ENCODE peak calls at places on chromosomes 1 and 21, in seven cellular contexts. One of them, this sample, is unnamed. For H3K9me3, the result is how much of the 10 kb centered on the place peaks cover.

GRCh38 chr1:13760340-13760739 is 60.4 kb downstream of the PRDM2 start:
- DNase-seq in tibial nerve: no peak
- DNase-seq in PC-3: no peak
- DNase-seq in colonic mucosa: no peak
- DNase-seq in heart right ventricle: no peak
- DNase-seq in HCT116: no peak
- DNase-seq in neural progenitor cell: no peak
- DNase-seq in this sample: no peak

GRCh38 chr1:26079960-26080814 is 12.8 kb upstream of the TRIM63 start:
- DNase-seq in tibial nerve: no peak
- DNase-seq in PC-3: no peak
- DNase-seq in colonic mucosa: no peak
- DNase-seq in heart right ventricle: no peak
- DNase-seq in HCT116: no peak
- DNase-seq in neural progenitor cell: no peak
- DNase-seq in this sample: no peak

GRCh38 chr1:2318294-2319278 is 72.8 kb downstream of the MORN1 start:
- DNase-seq in tibial nerve: no peak
- DNase-seq in PC-3: no peak
- DNase-seq in colonic mucosa: no peak
- DNase-seq in heart right ventricle: no peak
- DNase-seq in HCT116: no peak
- DNase-seq in neural progenitor cell: no peak
- DNase-seq in this sample: no peak

GRCh38 chr1:7861452-7861851 is 8.6 kb upstream of the UTS2 start:
- DNase-seq in tibial nerve: no peak
- DNase-seq in PC-3: no peak
- DNase-seq in colonic mucosa: no peak
- DNase-seq in heart right ventricle: no peak
- DNase-seq in HCT116: no peak
- DNase-seq in neural progenitor cell: no peak
- DNase-seq in this sample: no peak

GRCh38 chr1:240435996-240436566 is 175.9 kb downstream of the GREM2 start:
- DNase-seq in tibial nerve: no peak
- DNase-seq in PC-3: peak
- DNase-seq in colonic mucosa: no peak
- DNase-seq in heart right ventricle: no peak
- DNase-seq in HCT116: no peak
- DNase-seq in neural progenitor cell: no peak
- DNase-seq in this sample: no peak

GRCh38 chr1:157961805-157962762 is 31.4 kb upstream of the KIRREL1 start:
- DNase-seq in tibial nerve: no peak
- DNase-seq in PC-3: peak
- DNase-seq in colonic mucosa: no peak
- DNase-seq in heart right ventricle: no peak
- DNase-seq in HCT116: no peak
- DNase-seq in neural progenitor cell: no peak
- DNase-seq in this sample: peak

GRCh38 chr1:168709896-168710305 is 19.1 kb downstream of the DPT start:
- DNase-seq in tibial nerve: no peak
- DNase-seq in PC-3: peak
- DNase-seq in colonic mucosa: no peak
- DNase-seq in heart right ventricle: no peak
- DNase-seq in HCT116: peak
- DNase-seq in neural progenitor cell: no peak
- DNase-seq in this sample: peak

GRCh38 chr1:168672278-168672677 is 56.7 kb downstream of the DPT start:
- DNase-seq in tibial nerve: no peak
- DNase-seq in PC-3: no peak
- DNase-seq in colonic mucosa: no peak
- DNase-seq in heart right ventricle: no peak
- DNase-seq in HCT116: no peak
- DNase-seq in neural progenitor cell: no peak
- DNase-seq in this sample: no peak

GRCh38 chr1:40755052-40755451 is 28.5 kb upstream of the KCNQ4 start:
- DNase-seq in tibial nerve: peak
- DNase-seq in PC-3: no peak
- DNase-seq in colonic mucosa: no peak
- DNase-seq in heart right ventricle: no peak
- DNase-seq in HCT116: no peak
- DNase-seq in neural progenitor cell: no peak
- DNase-seq in this sample: no peak

GRCh38 chr1:97379387-97380075 is 541.3 kb downstream of the DPYD start:
- DNase-seq in tibial nerve: no peak
- DNase-seq in PC-3: no peak
- DNase-seq in colonic mucosa: no peak
- DNase-seq in heart right ventricle: no peak
- DNase-seq in HCT116: no peak
- DNase-seq in neural progenitor cell: no peak
- DNase-seq in this sample: no peak

GRCh38 chr1:215517441-215517891 is 49.6 kb upstream of the KCTD3 start:
- DNase-seq in tibial nerve: no peak
- DNase-seq in PC-3: peak
- DNase-seq in colonic mucosa: no peak
- DNase-seq in heart right ventricle: no peak
- DNase-seq in HCT116: peak
- DNase-seq in neural progenitor cell: peak
- DNase-seq in this sample: no peak

GRCh38 chr1:41261926-41262618 is 20.0 kb upstream of the SCMH1 start:
- DNase-seq in tibial nerve: no peak
- DNase-seq in PC-3: no peak
- DNase-seq in colonic mucosa: no peak
- DNase-seq in heart right ventricle: no peak
- DNase-seq in HCT116: no peak
- DNase-seq in neural progenitor cell: no peak
- DNase-seq in this sample: no peak

GRCh38 chr1:181661569-181661968 is 178.3 kb downstream of the CACNA1E start:
- DNase-seq in tibial nerve: no peak
- DNase-seq in PC-3: no peak
- DNase-seq in colonic mucosa: no peak
- DNase-seq in heart right ventricle: no peak
- DNase-seq in HCT116: no peak
- DNase-seq in neural progenitor cell: no peak
- DNase-seq in this sample: no peak

GRCh38 chr21:46222436-46223116 is 6.0 kb downstream of the LSS start:
- DNase-seq in tibial nerve: no peak
- DNase-seq in PC-3: no peak
- DNase-seq in colonic mucosa: no peak
- DNase-seq in heart right ventricle: no peak
- DNase-seq in HCT116: no peak
- DNase-seq in neural progenitor cell: no peak
- DNase-seq in this sample: no peak

GRCh38 chr1:154423303-154423987 is 18.3 kb downstream of the IL6R start:
- DNase-seq in tibial nerve: no peak
- DNase-seq in PC-3: peak
- DNase-seq in colonic mucosa: no peak
- DNase-seq in heart right ventricle: no peak
- DNase-seq in HCT116: no peak
- DNase-seq in neural progenitor cell: peak
- DNase-seq in this sample: no peak

GRCh38 chr1:52726265-52727113 is at the start of gene ZYG11B:
- DNase-seq in tibial nerve: peak
- DNase-seq in PC-3: peak
- DNase-seq in colonic mucosa: peak
- DNase-seq in heart right ventricle: peak
- DNase-seq in HCT116: peak
- DNase-seq in neural progenitor cell: peak
- DNase-seq in this sample: peak

GRCh38 chr1:15441247-15441646 is 3.0 kb downstream of the CTRC start:
- DNase-seq in tibial nerve: no peak
- DNase-seq in PC-3: no peak
- DNase-seq in colonic mucosa: no peak
- DNase-seq in heart right ventricle: no peak
- DNase-seq in HCT116: no peak
- DNase-seq in neural progenitor cell: no peak
- DNase-seq in this sample: no peak

GRCh38 chr1:33147997-33148314 is 33.9 kb downstream of the TRIM62 start:
- DNase-seq in tibial nerve: no peak
- DNase-seq in PC-3: peak
- DNase-seq in colonic mucosa: no peak
- DNase-seq in heart right ventricle: no peak
- DNase-seq in HCT116: peak
- DNase-seq in neural progenitor cell: peak
- DNase-seq in this sample: no peak

GRCh38 chr1:218616681-218617080 is 271.5 kb downstream of the TGFB2 start:
- DNase-seq in tibial nerve: no peak
- DNase-seq in PC-3: no peak
- DNase-seq in colonic mucosa: no peak
- DNase-seq in heart right ventricle: no peak
- DNase-seq in HCT116: no peak
- DNase-seq in neural progenitor cell: no peak
- DNase-seq in this sample: no peak

GRCh38 chr1:29912413-29912812 is 676.1 kb downstream of the PTPRU start:
- DNase-seq in tibial nerve: no peak
- DNase-seq in PC-3: peak
- DNase-seq in colonic mucosa: no peak
- DNase-seq in heart right ventricle: no peak
- DNase-seq in HCT116: peak
- DNase-seq in neural progenitor cell: no peak
- DNase-seq in this sample: no peak

GRCh38 chr1:226110249-226111108 is 48.0 kb downstream of the H3-3A start:
- DNase-seq in tibial nerve: peak
- DNase-seq in PC-3: peak
- DNase-seq in colonic mucosa: peak
- DNase-seq in heart right ventricle: peak
- DNase-seq in HCT116: no peak
- DNase-seq in neural progenitor cell: peak
- DNase-seq in this sample: peak

GRCh38 chr1:3923378-3924185 is 23.5 kb upstream of the C1orf174 start:
- DNase-seq in tibial nerve: no peak
- DNase-seq in PC-3: no peak
- DNase-seq in colonic mucosa: no peak
- DNase-seq in heart right ventricle: no peak
- DNase-seq in HCT116: no peak
- DNase-seq in neural progenitor cell: no peak
- DNase-seq in this sample: no peak

GRCh38 chr1:29639741-29640427 is 403.6 kb downstream of the PTPRU start:
- DNase-seq in tibial nerve: no peak
- DNase-seq in PC-3: peak
- DNase-seq in colonic mucosa: no peak
- DNase-seq in heart right ventricle: no peak
- DNase-seq in HCT116: peak
- DNase-seq in neural progenitor cell: no peak
- DNase-seq in this sample: no peak

GRCh38 chr1:5742032-5742431 is 250.2 kb downstream of the NPHP4 start:
- DNase-seq in tibial nerve: no peak
- DNase-seq in PC-3: no peak
- DNase-seq in colonic mucosa: no peak
- DNase-seq in heart right ventricle: no peak
- DNase-seq in HCT116: no peak
- DNase-seq in neural progenitor cell: no peak
- DNase-seq in this sample: no peak

GRCh38 chr21:45020629-45021427 is 53.6 kb upstream of the ADARB1 start:
- DNase-seq in tibial nerve: no peak
- DNase-seq in PC-3: no peak
- DNase-seq in colonic mucosa: no peak
- DNase-seq in heart right ventricle: no peak
- DNase-seq in HCT116: no peak
- DNase-seq in neural progenitor cell: no peak
- DNase-seq in this sample: no peak

DNA sequence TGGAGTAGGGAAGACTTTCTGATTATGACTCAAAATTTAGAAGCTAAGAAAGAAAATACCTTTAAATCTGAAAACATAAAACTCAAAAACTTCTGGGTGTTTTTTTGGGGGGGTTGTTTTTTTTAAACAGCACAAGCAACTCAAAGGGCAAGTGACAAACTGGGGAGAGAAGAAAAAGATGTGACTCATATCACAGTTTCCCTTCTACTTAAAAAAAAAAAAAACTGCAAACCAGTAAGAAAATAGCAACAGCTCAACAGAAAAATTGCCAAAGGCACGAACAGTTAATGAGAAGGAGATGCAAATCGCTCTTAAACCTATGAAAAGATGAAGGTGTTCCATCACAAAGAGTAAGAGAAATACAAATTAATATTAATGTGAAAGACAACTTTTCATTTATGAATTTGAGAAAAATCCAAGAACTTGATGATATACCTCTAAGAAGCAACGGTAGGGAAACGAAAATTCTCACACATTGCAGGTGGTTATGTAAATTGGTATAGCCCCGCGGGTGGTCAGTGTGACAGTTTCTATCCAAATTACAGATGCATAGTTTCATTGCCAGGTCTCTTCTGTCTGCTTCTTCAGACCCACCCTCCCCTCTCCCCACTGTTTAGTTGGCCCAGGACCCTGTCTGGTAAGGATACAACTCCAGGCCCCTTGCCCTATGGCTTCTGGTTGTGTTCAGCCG is 9.0 kb downstream of the IFNAR2 start:
- DNase-seq in tibial nerve: no peak
- DNase-seq in PC-3: no peak
- DNase-seq in colonic mucosa: no peak
- DNase-seq in heart right ventricle: no peak
- DNase-seq in HCT116: no peak
- DNase-seq in neural progenitor cell: no peak
- DNase-seq in this sample: no peak
- H3K9me3 ChIP-seq in tibial nerve: under half
- H3K9me3 ChIP-seq in PC-3: under half
- H3K9me3 ChIP-seq in colonic mucosa: under half
- H3K9me3 ChIP-seq in heart right ventricle: under half
- H3K9me3 ChIP-seq in HCT116: under half
- H3K9me3 ChIP-seq in neural progenitor cell: under half
- H3K9me3 ChIP-seq in this sample: under half

GRCh38 chr1:178931843-178932551 is 61.1 kb upstream of the ANGPTL1 start:
- DNase-seq in tibial nerve: peak
- DNase-seq in PC-3: no peak
- DNase-seq in colonic mucosa: peak
- DNase-seq in heart right ventricle: peak
- DNase-seq in HCT116: no peak
- DNase-seq in neural progenitor cell: no peak
- DNase-seq in this sample: peak
- H3K4me3 ChIP-seq in tibial nerve: no peak
- H3K4me3 ChIP-seq in PC-3: no peak
- H3K4me3 ChIP-seq in colonic mucosa: no peak
- H3K4me3 ChIP-seq in heart right ventricle: no peak
- H3K4me3 ChIP-seq in HCT116: no peak
- H3K4me3 ChIP-seq in neural progenitor cell: no peak
- H3K4me3 ChIP-seq in this sample: no peak

GRCh38 chr1:239091537-239091936 is 294.8 kb upstream of the CHRM3 start:
- DNase-seq in tibial nerve: no peak
- DNase-seq in PC-3: no peak
- DNase-seq in colonic mucosa: no peak
- DNase-seq in heart right ventricle: no peak
- DNase-seq in HCT116: no peak
- DNase-seq in neural progenitor cell: no peak
- DNase-seq in this sample: peak
- H3K9me3 ChIP-seq in tibial nerve: under half
- H3K9me3 ChIP-seq in PC-3: under half
- H3K9me3 ChIP-seq in colonic mucosa: under half
- H3K9me3 ChIP-seq in heart right ventricle: under half
- H3K9me3 ChIP-seq in HCT116: under half
- H3K9me3 ChIP-seq in neural progenitor cell: under half
- H3K9me3 ChIP-seq in this sample: under half

DNA sequence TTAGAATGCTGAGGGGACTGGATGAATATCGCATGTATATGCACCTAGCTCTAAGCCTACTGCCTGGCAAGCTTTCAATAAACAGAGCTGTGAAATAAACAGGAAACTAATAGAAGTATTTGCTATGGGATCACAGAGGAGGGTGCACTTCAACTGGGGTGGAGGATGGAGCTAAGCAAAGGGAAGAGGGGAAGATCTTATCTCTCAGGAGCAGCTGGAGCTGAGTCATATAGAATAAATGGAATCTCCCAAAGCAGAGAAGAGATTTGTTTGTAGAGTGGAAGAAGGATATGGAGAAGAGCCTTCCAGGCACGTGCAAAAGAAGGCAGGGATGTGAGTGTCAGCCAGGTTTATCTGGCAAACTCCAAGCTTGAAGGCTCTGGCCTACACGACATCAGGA is 17.0 kb upstream of the KCNA10 start:
- DNase-seq in tibial nerve: no peak
- DNase-seq in PC-3: no peak
- DNase-seq in colonic mucosa: no peak
- DNase-seq in heart right ventricle: no peak
- DNase-seq in HCT116: no peak
- DNase-seq in neural progenitor cell: no peak
- DNase-seq in this sample: no peak
- H3K4me3 ChIP-seq in tibial nerve: no peak
- H3K4me3 ChIP-seq in PC-3: no peak
- H3K4me3 ChIP-seq in colonic mucosa: no peak
- H3K4me3 ChIP-seq in heart right ventricle: no peak
- H3K4me3 ChIP-seq in HCT116: no peak
- H3K4me3 ChIP-seq in neural progenitor cell: no peak
- H3K4me3 ChIP-seq in this sample: no peak

This sample was measured in small intestine.